ENCODE peak calls at places on chromosomes 4 and X, in four cellular contexts. G is activated CD4-positive, alpha-beta T cell treated with anti-CD3 and anti-CD28 coated beads, Interleukin-2, amount 10 ng/mL, durations not matched to agents 7 days and 5 days; M is posterior cingulate gyrus; T is non-pigmented ciliary epithelial cell. V is an unnamed sample.

GRCh38 chrX:46330981-46331380 is 214.2 kb downstream of the ZNF674 start:
- DNase-seq in M (no peak), T (no peak), G (no peak), V (no peak)

GRCh38 chrX:70826715-70827114 is 81.8 kb downstream of the TEX11 start:
- DNase-seq in T (no peak), G (no peak), M (no peak), V (no peak)

GRCh38 chrX:125236955-125237354 is 82.7 kb upstream of the TEX13C start:
- DNase-seq in M (no peak), G (no peak), T (no peak), V (no peak)

GRCh38 chrX:386239-386767 is 404 bp downstream of the PPP2R3B start:
- DNase-seq in T (no peak), G (peak; percentile 22), M (no peak), V (no peak)

GRCh38 chr4:82787342-82787741 is 11.3 kb downstream of the SCD5 start:
- DNase-seq in G (no peak), M (no peak), T (no peak), V (no peak)

GRCh38 chr4:142365386-142365785 is 480.7 kb downstream of the INPP4B start:
- DNase-seq in T (no peak), M (no peak), G (no peak), V (no peak)

GRCh38 chrX:107025538-107025937 is 25.5 kb upstream of the MORC4 start:
- DNase-seq in M (no peak), T (no peak), G (no peak), V (peak; percentile 19)

GRCh38 chrX:120795301-120795700 is 80.4 kb downstream of the CT47B1 start:
- DNase-seq in G (no peak), M (no peak), T (no peak), V (no peak)

GRCh38 chr4:81085291-81085690 is 54.8 kb downstream of the BMP3 start:
- DNase-seq in G (no peak), T (no peak), M (no peak), V (no peak)

GRCh38 chr4:147492301-147492700 is 11.4 kb downstream of the EDNRA start:
- DNase-seq in T (no peak), M (no peak), G (no peak), V (no peak)

GRCh38 chr4:147891476-147892115 is 159.7 kb downstream of the ARHGAP10 start:
- DNase-seq in T (no peak), M (no peak), G (no peak), V (no peak)

GRCh38 chr4:41160010-41160789 is 54.1 kb downstream of the APBB2 start:
- DNase-seq in M (no peak), T (peak; percentile 99), G (no peak), V (no peak)

GRCh38 chrX:41482153-41482850 is 35.2 kb downstream of the NYX start:
- DNase-seq in M (no peak), G (no peak), T (no peak), V (no peak)

GRCh38 chr4:15601862-15602261 is 53.3 kb downstream of the FBXL5 start:
- DNase-seq in T (no peak), M (no peak), G (no peak), V (no peak)

GRCh38 chr4:20832821-20833220 is 132.6 kb downstream of the PACRGL start:
- DNase-seq in T (peak; percentile 66), G (no peak), M (no peak), V (no peak)

GRCh38 chr4:159370316-159370715 is 267.4 kb downstream of the RAPGEF2 start:
- DNase-seq in G (no peak), T (no peak), M (no peak), V (no peak)

GRCh38 chrX:20269848-20270556 is 3.3 kb upstream of the RPS6KA3 start:
- DNase-seq in M (no peak), G (no peak), T (no peak), V (no peak)

GRCh38 chr4:97330915-97331314 is 812.4 kb downstream of the STPG2 start:
- DNase-seq in M (no peak), G (no peak), T (no peak), V (no peak)

GRCh38 chr4:1731180-1731579 is 9.9 kb downstream of the TACC3 start:
- DNase-seq in T (no peak), G (no peak), M (no peak), V (no peak)

GRCh38 chr4:83851261-83852084 is 315.6 kb downstream of the GPAT3 start:
- DNase-seq in T (no peak), M (no peak), G (no peak), V (no peak)

GRCh38 chr4:107548211-107548905 is 171.7 kb downstream of the PAPSS1 start:
- DNase-seq in G (no peak), T (no peak), M (no peak), V (no peak)

GRCh38 chr4:142080960-142081359 is 444.6 kb downstream of the IL15 start:
- DNase-seq in T (no peak), M (no peak), G (no peak), V (no peak)

GRCh38 chr4:137524642-137525384 is 7.5 kb downstream of the PCDH18 start:
- DNase-seq in M (no peak), T (no peak), G (no peak), V (no peak)

GRCh38 chr4:85496933-85497332 is 22.0 kb downstream of the ARHGAP24 start:
- DNase-seq in G (no peak), T (no peak), M (no peak), V (no peak)

V was measured in K562.